ENCODE peak calls at places on chromosomes 3 and 15, in nine cellular contexts. L is progenitor cell of endocrine pancreas, P is choroid plexus epithelial cell, G is Daoy, D is fibroblast of the conjunctiva, U is T-helper 2 cell, J is nucleus accumbens, M is GM04504, K is PC-3. E is an unnamed sample.

GRCh38 chr15:101428758-101429157 is 60.7 kb downstream of the PCSK6 start:
- DNase-seq in L (no peak), P (no peak), G (no peak), D (no peak), U (no peak), J (no peak), M (no peak), K (no peak), E (no peak)

GRCh38 chr3:38610436-38610835 is 39.1 kb downstream of the SCN5A start:
- DNase-seq in L (no peak), P (no peak), G (no peak), D (no peak), U (no peak), J (no peak), M (no peak), K (no peak), E (no peak)

GRCh38 chr3:10678796-10679376 is 137.1 kb upstream of the SLC6A11 start:
- DNase-seq in L (no peak), P (no peak), G (peak), D (no peak), U (no peak), J (no peak), M (no peak), K (no peak), E (no peak)

GRCh38 chr3:108406661-108407206 is 103.7 kb downstream of the MYH15 start:
- DNase-seq in L (no peak), P (peak), G (peak), D (peak), U (no peak), J (no peak), M (peak), K (peak), E (peak)

GRCh38 chr3:56923546-56924224 is 121.9 kb upstream of the ARHGEF3 start:
- DNase-seq in L (no peak), P (peak), G (peak), D (peak), U (peak), J (no peak), M (no peak), K (peak), E (no peak)

GRCh38 chr3:30598663-30599545 is 7.5 kb upstream of the TGFBR2 start:
- DNase-seq in L (no peak), P (no peak), G (no peak), D (no peak), U (no peak), J (no peak), M (no peak), K (no peak), E (no peak)

GRCh38 chr15:39828374-39828931 is 45.8 kb upstream of the FSIP1 start:
- DNase-seq in L (no peak), P (peak), G (peak), D (peak), U (no peak), J (no peak), M (no peak), K (peak), E (no peak)

GRCh38 chr15:48680841-48681240 is 35.3 kb upstream of the FBN1 start:
- DNase-seq in L (no peak), P (peak), G (peak), D (peak), U (no peak), J (no peak), M (no peak), K (peak), E (no peak)

GRCh38 chr3:133509482-133509881 is 64.0 kb upstream of the CDV3 start:
- DNase-seq in L (no peak), P (no peak), G (no peak), D (no peak), U (no peak), J (no peak), M (no peak), K (no peak), E (no peak)

GRCh38 chr3:45537960-45538640 is 56.5 kb upstream of the LIMD1 start:
- DNase-seq in L (no peak), P (no peak), G (no peak), D (no peak), U (no peak), J (peak), M (no peak), K (no peak), E (no peak)

GRCh38 chr15:98154863-98155262 is 194.4 kb downstream of the ARRDC4 start:
- DNase-seq in L (no peak), P (peak), G (peak), D (peak), U (no peak), J (no peak), M (peak), K (peak), E (no peak)

GRCh38 chr3:158505117-158505516 is 65.9 kb upstream of the MLF1 start:
- DNase-seq in L (no peak), P (no peak), G (no peak), D (no peak), U (no peak), J (no peak), M (no peak), K (no peak), E (no peak)

GRCh38 chr3:142858043-142858442 is 30.8 kb downstream of the PCOLCE2 start:
- DNase-seq in L (no peak), P (no peak), G (no peak), D (no peak), U (no peak), J (no peak), M (no peak), K (no peak), E (no peak)

GRCh38 chr3:150251187-150251592 is 156.9 kb upstream of the TSC22D2 start:
- DNase-seq in L (no peak), P (no peak), G (peak), D (no peak), U (no peak), J (no peak), M (no peak), K (no peak), E (no peak)

GRCh38 chr3:192079098-192079497 is 618.1 kb downstream of the PYDC2 start:
- DNase-seq in L (no peak), P (no peak), G (no peak), D (no peak), U (no peak), J (no peak), M (no peak), K (no peak), E (no peak)

GRCh38 chr15:72197460-72198409 is at the start of gene GRAMD2A:
- DNase-seq in L (no peak), P (peak), G (peak), D (no peak), U (no peak), J (no peak), M (no peak), K (no peak), E (no peak)

GRCh38 chr3:160331127-160331937 is 67.7 kb downstream of the IFT80 start:
- DNase-seq in L (no peak), P (peak), G (peak), D (peak), U (no peak), J (no peak), M (peak), K (peak), E (no peak)

GRCh38 chr15:58536414-58536813 is 104.6 kb downstream of the LIPC start:
- DNase-seq in L (no peak), P (no peak), G (no peak), D (no peak), U (no peak), J (no peak), M (no peak), K (no peak), E (no peak)

GRCh38 chr15:63344737-63345390 is 36.8 kb downstream of the CA12 start:
- DNase-seq in L (no peak), P (peak), G (no peak), D (no peak), U (no peak), J (no peak), M (no peak), K (no peak), E (no peak)

GRCh38 chr3:53744351-53744750 is 101.9 kb downstream of the CHDH start:
- DNase-seq in L (no peak), P (no peak), G (peak), D (no peak), U (no peak), J (no peak), M (no peak), K (no peak), E (no peak)

GRCh38 chr3:178719036-178719635 is 182.9 kb downstream of the KCNMB2 start:
- DNase-seq in L (no peak), P (peak), G (peak), D (peak), U (no peak), J (no peak), M (no peak), K (no peak), E (no peak)

GRCh38 chr3:49273825-49274532 is 3.1 kb downstream of the C3orf62 start:
- DNase-seq in L (no peak), P (peak), G (no peak), D (no peak), U (no peak), J (no peak), M (no peak), K (no peak), E (no peak)

GRCh38 chr3:10594915-10595314 is 89.5 kb upstream of the ATP2B2 start:
- DNase-seq in L (peak), P (peak), G (peak), D (peak), U (peak), J (no peak), M (peak), K (peak), E (peak)

GRCh38 chr3:160876568-160877100 is 120.6 kb downstream of the PPM1L start:
- DNase-seq in L (no peak), P (no peak), G (no peak), D (no peak), U (no peak), J (no peak), M (no peak), K (no peak), E (no peak)

GRCh38 chr3:197186887-197187588 is 111.4 kb downstream of the DLG1 start:
- DNase-seq in L (no peak), P (peak), G (peak), D (peak), U (no peak), J (no peak), M (peak), K (peak), E (no peak)

E was measured in Caco-2.